ENCODE peak calls at places on chromosomes 2 and 18, in eight cellular contexts. B is activated CD8-positive, alpha-beta memory T cell treated with anti-CD3 and anti-CD28 coated beads for 24 hours; T is kidney glomerular epithelial cell; O is endothelial cell; S is HFF-Myc; D is T-helper 1 cell; K is K562; P is caudate nucleus. W is an unnamed sample.
A peak's percentile ranks its signal among the peaks of the same experiment; 100 is the strongest.

GRCh38 chr2:167253025-167253424 is 364.7 kb downstream of the XIRP2 start:
- DNase-seq in B (no peak), D (no peak), K (no peak), O (no peak), T (peak; percentile 79), P (no peak), S (no peak), W (no peak)

GRCh38 chr2:235444101-235444597 is 49.7 kb upstream of the AGAP1 start:
- DNase-seq in K (no peak), B (no peak), S (no peak), O (no peak), T (no peak), D (no peak), P (no peak), W (no peak)

GRCh38 chr2:174344716-174345472 is 10.1 kb downstream of the SP9 start:
- DNase-seq in P (no peak), O (no peak), T (peak; percentile 39), S (peak; percentile 31), B (no peak), K (no peak), D (no peak), W (no peak)

GRCh38 chr2:9280204-9280603 is 73.6 kb downstream of the ASAP2 start:
- DNase-seq in O (no peak), K (no peak), S (no peak), P (no peak), D (no peak), T (no peak), B (no peak), W (no peak)

GRCh38 chr2:23404426-23404825 is 19.4 kb downstream of the KLHL29 start:
- DNase-seq in D (no peak), K (no peak), B (no peak), S (peak; percentile 77), P (no peak), O (peak; percentile 44), T (peak; percentile 71), W (no peak)

GRCh38 chr2:152221870-152222269 is 46.3 kb upstream of the STAM2 start:
- DNase-seq in B (no peak), O (no peak), T (no peak), P (no peak), D (no peak), S (no peak), K (no peak), W (no peak)

GRCh38 chr2:142853912-142854311 is 23.6 kb upstream of the KYNU start:
- DNase-seq in O (no peak), B (no peak), K (no peak), P (no peak), T (no peak), D (no peak), S (no peak), W (no peak)

GRCh38 chr2:46776687-46777327 is 138.8 kb downstream of the MCFD2 start:
- DNase-seq in B (peak; percentile 63), K (peak; percentile 31), D (no peak), O (peak; percentile 63), T (peak; percentile 46), P (no peak), S (no peak), W (peak; percentile 77)

GRCh38 chr2:218570850-218571249 is 2.2 kb downstream of the CNOT9 start:
- DNase-seq in O (no peak), K (no peak), P (no peak), T (no peak), D (no peak), S (no peak), B (no peak), W (no peak)

GRCh38 chr2:4174796-4175195 is 471.4 kb downstream of the DCDC2C start:
- DNase-seq in D (no peak), P (no peak), O (no peak), B (no peak), K (no peak), T (no peak), S (no peak), W (no peak)

GRCh38 chr2:75146221-75146902 is 53.0 kb downstream of the TACR1 start:
- DNase-seq in D (no peak), T (no peak), K (no peak), B (no peak), P (no peak), S (no peak), O (no peak), W (no peak)

GRCh38 chr2:96359310-96359709 is 23.7 kb downstream of the NCAPH start:
- DNase-seq in O (no peak), S (no peak), P (peak; percentile 51), T (no peak), D (no peak), K (no peak), B (no peak), W (no peak)

GRCh38 chr2:165601866-165602636 is 132.6 kb downstream of the CSRNP3 start:
- DNase-seq in T (peak; percentile 25), B (no peak), O (no peak), S (no peak), K (no peak), D (no peak), P (no peak), W (no peak)

GRCh38 chr2:5195636-5196035 is 496.5 kb upstream of the SOX11 start:
- DNase-seq in B (no peak), S (no peak), P (no peak), O (no peak), D (no peak), K (no peak), T (no peak), W (no peak)

GRCh38 chr2:226048625-226049024 is 649.1 kb downstream of the NYAP2 start:
- DNase-seq in D (no peak), B (no peak), S (peak; percentile 71), P (no peak), O (peak; percentile 18), T (peak; percentile 38), K (no peak), W (no peak)

GRCh38 chr2:235493775-235494715 is at the start of gene AGAP1:
- DNase-seq in K (peak; percentile 84), T (peak; percentile 78), S (peak; percentile 25), D (no peak), B (no peak), O (peak; percentile 87), P (peak; percentile 85), W (peak; percentile 87)

GRCh38 chr2:102975996-102976636 is 214.3 kb downstream of the TMEM182 start:
- DNase-seq in S (no peak), D (no peak), O (peak; percentile 66), K (peak; percentile 11), B (no peak), P (no peak), T (peak; percentile 17), W (peak; percentile 24)

GRCh38 chr2:130728007-130728454 is 839 bp upstream of the GPR148 start:
- DNase-seq in O (no peak), D (no peak), K (no peak), S (no peak), T (no peak), B (no peak), P (no peak), W (peak; percentile 23)

GRCh38 chr2:157302492-157303099 is 23.0 kb downstream of the ERMN start:
- DNase-seq in O (peak; percentile 27), D (no peak), B (no peak), K (peak; percentile 71), T (peak; percentile 58), S (peak; percentile 37), P (no peak), W (peak; percentile 20)

GRCh38 chr2:109005686-109006204 is 16.7 kb upstream of the EDAR start:
- DNase-seq in P (no peak), O (no peak), D (no peak), B (no peak), T (no peak), K (peak; percentile 51), S (no peak), W (no peak)

GRCh38 chr2:230179086-230179485 is 40.7 kb downstream of the SP110 start:
- DNase-seq in B (no peak), O (no peak), T (no peak), D (no peak), K (no peak), P (no peak), S (no peak), W (no peak)

GRCh38 chr18:8507361-8507760 is 101.9 kb upstream of the RAB12 start:
- DNase-seq in S (no peak), T (no peak), D (no peak), B (no peak), O (peak; percentile 27), K (peak; percentile 59), P (no peak), W (no peak)

GRCh38 chr2:7022486-7022885 is 105.3 kb downstream of the RNF144A start:
- DNase-seq in O (no peak), K (no peak), D (no peak), T (no peak), S (no peak), B (no peak), P (no peak), W (no peak)

GRCh38 chr2:211455225-211455841 is 898.9 kb downstream of the CPS1 start:
- DNase-seq in P (no peak), K (peak; percentile 23), S (peak; percentile 2), B (no peak), D (no peak), T (peak; percentile 16), O (peak; percentile 53), W (peak; percentile 40)

GRCh38 chr2:12288048-12288447 is 428.7 kb upstream of the TRIB2 start:
- DNase-seq in K (peak; percentile 68), O (no peak), B (no peak), S (no peak), P (no peak), T (no peak), D (no peak), W (no peak)

GRCh38 chr2:30702694-30703093 is 104.6 kb downstream of the CAPN13 start:
- DNase-seq in B (no peak), P (no peak), K (no peak), D (no peak), T (no peak), S (no peak), O (no peak), W (no peak)

GRCh38 chr2:186995092-186995491 is 146.1 kb upstream of the ZSWIM2 start:
- DNase-seq in P (no peak), O (no peak), D (no peak), B (no peak), K (no peak), T (no peak), S (no peak), W (no peak)

GRCh38 chr2:169928463-169928864 is 101.2 kb downstream of the UBR3 start:
- DNase-seq in S (peak; percentile 16), K (no peak), P (no peak), T (peak; percentile 22), B (no peak), D (no peak), O (no peak), W (no peak)

GRCh38 chr2:191304939-191305875 is 60.0 kb downstream of the MYO1B start:
- DNase-seq in D (no peak), T (no peak), O (no peak), K (no peak), P (no peak), S (peak; percentile 73), B (no peak), W (peak; percentile 16)

GRCh38 chr2:178306351-178307073 is 112.2 kb downstream of the OSBPL6 start:
- DNase-seq in K (peak; percentile 33), B (no peak), D (no peak), T (no peak), S (peak; percentile 16), O (peak; percentile 67), P (no peak), W (peak; percentile 43)

GRCh38 chr2:61135510-61135909 is 26.5 kb upstream of the C2orf74 start:
- DNase-seq in D (no peak), S (peak; percentile 25), B (no peak), O (no peak), T (peak; percentile 2), K (no peak), P (no peak), W (peak; percentile 27)

GRCh38 chr2:222193328-222194008 is 105.3 kb downstream of the PAX3 start:
- DNase-seq in O (no peak), T (no peak), B (no peak), S (no peak), K (no peak), P (no peak), D (no peak), W (no peak)

GRCh38 chr2:84882775-84883550 is 2.1 kb upstream of the TRABD2A start:
- DNase-seq in K (no peak), S (no peak), T (no peak), B (peak; percentile 33), O (no peak), P (no peak), D (no peak), W (no peak)

GRCh38 chr2:191661099-191661681 is 16.7 kb upstream of the NABP1 start:
- DNase-seq in K (no peak), P (no peak), S (no peak), O (no peak), D (no peak), B (no peak), T (no peak), W (no peak)

W was measured in adrenal gland.